ENCODE peak calls at places on chromosomes 4 and X, in five cellular contexts. H is endothelial cell of umbilical vein, E is HepG2, C is upper lobe of left lung, K is spleen. M is an unnamed sample.
A peak's percentile ranks its signal among the peaks of the same experiment; 100 is the strongest.

GRCh38 chr4:89657931-89658700 is 178.8 kb downstream of the SNCA start:
- DNase-seq in E (peak; percentile 28), H (peak; percentile 82), K (no peak), C (no peak), M (peak; percentile 28)

GRCh38 chr4:107736924-107737448 is 17.0 kb upstream of the PAPSS1 start:
- DNase-seq in C (no peak), E (peak; percentile 69), H (peak; percentile 58), K (no peak), M (peak; percentile 44)

GRCh38 chr4:76974150-76974549 is 24.6 kb downstream of the SEPTIN11 start:
- DNase-seq in C (no peak), K (no peak), E (no peak), H (no peak), M (no peak)

GRCh38 chrX:44872319-44872816 is 620 bp upstream of the KDM6A start:
- DNase-seq in H (peak; percentile 45), K (peak; percentile 94), C (peak; percentile 42), E (no peak), M (no peak)

GRCh38 chr4:154433543-154433942 is 58.1 kb downstream of the DCHS2 start:
- DNase-seq in E (no peak), H (no peak), C (no peak), K (no peak), M (no peak)

GRCh38 chrX:44343412-44343942 is at the start of gene EFHC2:
- DNase-seq in K (peak; percentile 88), E (no peak), C (peak; percentile 47), H (peak; percentile 1), M (no peak)

GRCh38 chrX:97747346-97747745 is 863.6 kb downstream of the RPA4 start:
- DNase-seq in E (no peak), K (no peak), C (no peak), H (no peak), M (no peak)

GRCh38 chr4:11488657-11489448 is 60.2 kb upstream of the HS3ST1 start:
- DNase-seq in E (no peak), C (no peak), H (no peak), K (no peak), M (no peak)

GRCh38 chr4:3708103-3708510 is 58.1 kb upstream of the ADRA2C start:
- DNase-seq in H (no peak), E (no peak), K (peak; percentile 73), C (no peak), M (no peak)

GRCh38 chrX:2479420-2479780 is 21.4 kb downstream of the DHRSX start:
- DNase-seq in E (no peak), C (no peak), K (peak; percentile 41), H (no peak), M (peak; percentile 79)

GRCh38 chrX:68354869-68355628 is 78.2 kb downstream of the OPHN1 start:
- DNase-seq in C (no peak), K (no peak), H (no peak), E (no peak), M (no peak)

GRCh38 chr4:8342651-8343050 is 73.1 kb downstream of the HTRA3 start:
- DNase-seq in K (no peak), H (no peak), E (no peak), C (no peak), M (no peak)

GRCh38 chr4:8832130-8832930 is 39.3 kb downstream of the HMX1 start:
- DNase-seq in K (no peak), E (no peak), C (peak; percentile 10), H (no peak), M (no peak)

GRCh38 chr4:84648863-84649647 is 66.1 kb downstream of the CDS1 start:
- DNase-seq in H (no peak), C (no peak), K (no peak), E (no peak), M (no peak)

GRCh38 chr4:70948665-70949284 is 44.7 kb upstream of the DCK start:
- DNase-seq in H (no peak), K (no peak), C (no peak), E (no peak), M (no peak)
- TF ChIP-seq CTCF in H (no peak), K (no peak), C (no peak), E (no peak), M (no peak)

GRCh38 chrX:13120017-13120416 is 75.6 kb upstream of the FAM9C start:
- DNase-seq in K (no peak), H (peak; percentile 70), C (peak; percentile 31), E (peak; percentile 21), M (no peak)
- TF ChIP-seq POLR2AphosphoS5 in K (no peak), H (no peak), C (no peak), E (no peak), M (no peak)

DNA sequence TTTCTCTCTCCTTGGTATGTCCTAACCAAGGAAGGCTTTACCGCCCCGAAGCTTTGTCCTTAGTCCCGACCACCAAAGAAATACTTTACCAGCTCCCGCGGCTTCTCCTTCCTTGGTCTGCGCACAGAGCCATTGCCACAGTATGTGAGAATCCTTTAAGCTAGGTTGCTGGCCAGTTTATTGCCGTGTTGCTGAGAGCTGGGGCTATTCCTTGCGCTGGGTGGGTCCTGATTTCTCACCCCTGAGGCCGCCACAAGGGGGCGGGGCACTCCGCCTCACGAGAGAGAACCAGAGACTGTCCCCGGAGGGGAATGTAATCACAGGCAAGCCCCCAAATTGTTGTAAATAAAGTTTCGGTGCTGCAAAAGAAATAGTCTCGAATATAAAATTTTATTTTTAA is 331.0 kb upstream of the PCDH10 start:
- DNase-seq in H (no peak), K (no peak), C (no peak), E (no peak), M (no peak)
- TF ChIP-seq CTCF in H (no peak), K (no peak), C (no peak), E (peak; percentile 33), M (peak; percentile 31)

GRCh38 chrX:77640702-77641101 is 145.3 kb downstream of the ATRX start:
- DNase-seq in H (no peak), E (no peak), K (no peak), C (no peak), M (no peak)
- TF ChIP-seq POLR2AphosphoS5 in H (no peak), E (no peak), K (no peak), C (no peak), M (no peak)

GRCh38 chrX:96683997-96684338 is 674 bp upstream of the DIAPH2 start:
- DNase-seq in H (no peak), E (peak; percentile 0), C (no peak), K (no peak), M (no peak)

GRCh38 chrX:96682516-96682915 is 2.1 kb upstream of the DIAPH2 start:
- DNase-seq in K (no peak), E (no peak), C (no peak), H (no peak), M (no peak)

GRCh38 chrX:96688789-96689188 is 4.1 kb downstream of the DIAPH2 start:
- DNase-seq in H (no peak), E (no peak), K (no peak), C (no peak), M (no peak)

GRCh38 chrX:96685205-96686099 is 810 bp downstream of the DIAPH2 start:
- DNase-seq in C (peak; percentile 55), H (peak; percentile 63), K (peak; percentile 86), E (peak; percentile 7), M (no peak)

GRCh38 chrX:96684339-96685204 is at the start of gene DIAPH2:
- DNase-seq in H (peak; percentile 76), C (peak; percentile 83), K (peak; percentile 94), E (peak; percentile 78), M (peak; percentile 61)
- TF ChIP-seq CTCF in H (no peak), C (no peak), K (peak; percentile 37), E (no peak), M (no peak)

GRCh38 chr4:185550933-185551332 is 15.6 kb upstream of the PDLIM3 start:
- DNase-seq in C (no peak), H (no peak), K (no peak), E (no peak), M (no peak)
- TF ChIP-seq POLR2AphosphoS5 in C (no peak), H (no peak), K (no peak), E (no peak), M (no peak)

M was measured in HCT116.